ENCODE peak calls at places on chromosomes 4 and X, in four cellular contexts. One of them, this sample, is unnamed.

GRCh38 chrX:68504237-68504636 is 5.4 kb downstream of the YIPF6 start:
- DNase-seq in GM12891: no peak
- DNase-seq in K562: peak
- DNase-seq in HL-60: no peak
- DNase-seq in this sample: no peak

GRCh38 chr4:53646792-53647191 is 55.5 kb upstream of the LNX1 start:
- DNase-seq in GM12891: no peak
- DNase-seq in K562: no peak
- DNase-seq in HL-60: no peak
- DNase-seq in this sample: no peak

GRCh38 chr4:119130365-119131065 is 5.1 kb upstream of the MYOZ2 start:
- DNase-seq in GM12891: no peak
- DNase-seq in K562: no peak
- DNase-seq in HL-60: no peak
- DNase-seq in this sample: no peak

GRCh38 chr4:21136231-21136630 is 436.0 kb downstream of the PACRGL start:
- DNase-seq in GM12891: no peak
- DNase-seq in K562: no peak
- DNase-seq in HL-60: no peak
- DNase-seq in this sample: no peak

GRCh38 chrX:149762696-149763614 is 10.9 kb upstream of the HSFX1 start:
- DNase-seq in GM12891: no peak
- DNase-seq in K562: no peak
- DNase-seq in HL-60: no peak
- DNase-seq in this sample: no peak

GRCh38 chr4:59748433-59748832 is 1451.7 kb upstream of the ADGRL3 start:
- DNase-seq in GM12891: no peak
- DNase-seq in K562: no peak
- DNase-seq in HL-60: no peak
- DNase-seq in this sample: no peak

GRCh38 chr4:27089186-27089585 is 228.5 kb downstream of the STIM2 start:
- DNase-seq in GM12891: no peak
- DNase-seq in K562: no peak
- DNase-seq in HL-60: no peak
- DNase-seq in this sample: no peak

GRCh38 chrX:150680974-150681373 is 12.2 kb upstream of the MTMR1 start:
- DNase-seq in GM12891: no peak
- DNase-seq in K562: peak
- DNase-seq in HL-60: no peak
- DNase-seq in this sample: no peak

GRCh38 chr4:95129708-95130343 is 372.1 kb downstream of the BMPR1B start:
- DNase-seq in GM12891: no peak
- DNase-seq in K562: peak
- DNase-seq in HL-60: peak
- DNase-seq in this sample: no peak

GRCh38 chrX:2627272-2627867 is 63.7 kb upstream of the CD99 start:
- DNase-seq in GM12891: no peak
- DNase-seq in K562: peak
- DNase-seq in HL-60: peak
- DNase-seq in this sample: no peak

GRCh38 chr4:93908778-93909177 is 80.2 kb downstream of the ATOH1 start:
- DNase-seq in GM12891: no peak
- DNase-seq in K562: no peak
- DNase-seq in HL-60: no peak
- DNase-seq in this sample: no peak

GRCh38 chrX:261858-262390 is 19.3 kb upstream of the PLCXD1 start:
- DNase-seq in GM12891: no peak
- DNase-seq in K562: no peak
- DNase-seq in HL-60: no peak
- DNase-seq in this sample: no peak

GRCh38 chrX:9285342-9285771 is 179.5 kb upstream of the TBL1X start:
- DNase-seq in GM12891: no peak
- DNase-seq in K562: no peak
- DNase-seq in HL-60: no peak
- DNase-seq in this sample: no peak

GRCh38 chr4:147560632-147561031 is 56.6 kb upstream of the TMEM184C start:
- DNase-seq in GM12891: no peak
- DNase-seq in K562: no peak
- DNase-seq in HL-60: no peak
- DNase-seq in this sample: no peak

GRCh38 chr4:138259296-138259695 is 17.1 kb upstream of the SLC7A11 start:
- DNase-seq in GM12891: no peak
- DNase-seq in K562: no peak
- DNase-seq in HL-60: no peak
- DNase-seq in this sample: no peak

GRCh38 chr4:177108708-177109107 is 201.0 kb upstream of the NEIL3 start:
- DNase-seq in GM12891: no peak
- DNase-seq in K562: no peak
- DNase-seq in HL-60: no peak
- DNase-seq in this sample: no peak

GRCh38 chrX:21875013-21875412 is 19.2 kb downstream of the YY2 start:
- DNase-seq in GM12891: no peak
- DNase-seq in K562: no peak
- DNase-seq in HL-60: no peak
- DNase-seq in this sample: no peak

GRCh38 chrX:30283456-30284200 is 25.6 kb downstream of the NR0B1 start:
- DNase-seq in GM12891: no peak
- DNase-seq in K562: peak
- DNase-seq in HL-60: no peak
- DNase-seq in this sample: no peak
- TF ChIP-seq SPI1 in GM12891: no peak
- TF ChIP-seq SPI1 in K562: no peak
- TF ChIP-seq SPI1 in HL-60: no peak
- TF ChIP-seq SPI1 in this sample: no peak

GRCh38 chr4:121392426-121393086 is 11.7 kb upstream of the QRFPR start:
- DNase-seq in GM12891: no peak
- DNase-seq in K562: no peak
- DNase-seq in HL-60: no peak
- DNase-seq in this sample: no peak
- TF ChIP-seq SPI1 in GM12891: no peak
- TF ChIP-seq SPI1 in K562: no peak
- TF ChIP-seq SPI1 in HL-60: no peak
- TF ChIP-seq SPI1 in this sample: no peak

GRCh38 chr4:56681158-56681848 is at the start of gene HOPX:
- DNase-seq in GM12891: peak
- DNase-seq in K562: no peak
- DNase-seq in HL-60: peak
- DNase-seq in this sample: peak
- TF ChIP-seq SPI1 in GM12891: peak
- TF ChIP-seq SPI1 in K562: no peak
- TF ChIP-seq SPI1 in HL-60: peak
- TF ChIP-seq SPI1 in this sample: no peak

DNA sequence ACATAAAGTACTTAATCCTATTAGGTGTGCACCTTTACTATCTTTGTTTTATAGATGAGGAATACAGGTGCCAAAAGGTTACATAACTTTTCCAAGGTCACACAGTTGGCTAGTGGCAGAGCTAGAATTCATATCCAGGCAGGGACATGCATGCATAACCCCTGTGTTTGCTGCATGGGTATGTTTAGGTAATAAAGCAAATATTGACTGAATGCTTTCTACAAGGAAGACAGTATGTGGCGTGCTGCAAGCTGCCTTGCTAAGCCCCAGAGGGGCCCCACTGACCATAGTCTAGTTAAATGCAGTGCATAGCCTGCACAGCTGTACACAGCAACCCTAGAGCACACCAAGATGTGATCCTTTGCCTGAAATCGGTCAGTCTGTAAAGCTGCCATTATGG is 320.5 kb upstream of the IGFBP7 start:
- DNase-seq in GM12891: no peak
- DNase-seq in K562: no peak
- DNase-seq in HL-60: no peak
- DNase-seq in this sample: no peak
- TF ChIP-seq SPI1 in GM12891: no peak
- TF ChIP-seq SPI1 in K562: no peak
- TF ChIP-seq SPI1 in HL-60: no peak
- TF ChIP-seq SPI1 in this sample: no peak

GRCh38 chrX:43707812-43708548 is 51.9 kb downstream of the MAOA start:
- DNase-seq in GM12891: no peak
- DNase-seq in K562: no peak
- DNase-seq in HL-60: no peak
- DNase-seq in this sample: no peak
- TF ChIP-seq SPI1 in GM12891: no peak
- TF ChIP-seq SPI1 in K562: no peak
- TF ChIP-seq SPI1 in HL-60: no peak
- TF ChIP-seq SPI1 in this sample: no peak

DNA sequence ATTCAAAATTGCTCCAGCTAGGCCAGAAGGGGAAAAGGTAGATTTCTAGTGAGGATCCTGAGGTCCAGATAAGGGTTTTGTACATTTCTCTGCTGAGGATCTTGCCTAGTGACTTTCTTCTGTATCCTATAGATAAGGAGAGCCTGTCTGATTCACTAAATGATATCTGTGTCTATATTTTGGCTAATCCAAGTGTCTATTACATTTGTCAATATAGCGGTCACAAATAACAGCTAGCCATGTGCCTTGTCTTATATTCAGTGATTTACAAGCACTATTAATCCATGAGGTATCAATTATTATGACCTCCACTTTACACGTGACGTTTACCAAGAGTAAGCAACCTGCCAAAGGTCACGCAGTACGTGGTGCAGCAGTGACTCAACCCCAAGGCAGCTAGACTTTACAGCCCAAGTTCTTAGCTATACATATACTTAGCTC is 41.6 kb downstream of the TMEM165 start:
- DNase-seq in GM12891: no peak
- DNase-seq in K562: peak
- DNase-seq in HL-60: no peak
- DNase-seq in this sample: no peak
- TF ChIP-seq SPI1 in GM12891: no peak
- TF ChIP-seq SPI1 in K562: no peak
- TF ChIP-seq SPI1 in HL-60: no peak
- TF ChIP-seq SPI1 in this sample: no peak

GRCh38 chr4:140296871-140297570 is 76.4 kb upstream of the SCOC start:
- DNase-seq in GM12891: no peak
- DNase-seq in K562: peak
- DNase-seq in HL-60: no peak
- DNase-seq in this sample: no peak

GRCh38 chr4:140291259-140291658 is 82.2 kb upstream of the SCOC start:
- DNase-seq in GM12891: no peak
- DNase-seq in K562: no peak
- DNase-seq in HL-60: no peak
- DNase-seq in this sample: no peak

GRCh38 chr4:140298001-140298400 is 75.4 kb upstream of the SCOC start:
- DNase-seq in GM12891: no peak
- DNase-seq in K562: no peak
- DNase-seq in HL-60: no peak
- DNase-seq in this sample: no peak

GRCh38 chr4:140296335-140296753 is 77.1 kb upstream of the SCOC start:
- DNase-seq in GM12891: no peak
- DNase-seq in K562: no peak
- DNase-seq in HL-60: no peak
- DNase-seq in this sample: no peak

DNA sequence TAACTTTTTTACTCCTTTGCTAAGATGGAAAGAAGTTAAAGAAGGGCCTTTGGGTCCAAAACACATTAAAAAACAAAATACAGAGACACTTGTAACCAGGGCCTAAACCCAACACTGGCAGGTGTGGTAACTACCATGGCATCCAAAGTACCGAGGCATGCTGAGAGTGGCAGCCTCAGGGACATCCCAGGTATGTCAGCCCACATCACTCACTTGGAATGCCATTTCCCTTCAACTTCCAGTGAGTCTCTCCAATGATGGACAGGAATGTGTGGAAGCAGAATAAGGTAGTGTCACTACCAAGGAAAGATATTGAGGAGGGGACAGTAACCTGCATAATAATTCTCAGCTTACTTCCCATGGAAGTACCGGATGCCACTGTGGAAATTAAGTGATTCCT is 79.5 kb upstream of the SCOC start:
- DNase-seq in GM12891: no peak
- DNase-seq in K562: no peak
- DNase-seq in HL-60: no peak
- DNase-seq in this sample: no peak
- TF ChIP-seq SPI1 in GM12891: no peak
- TF ChIP-seq SPI1 in K562: no peak
- TF ChIP-seq SPI1 in HL-60: no peak
- TF ChIP-seq SPI1 in this sample: no peak

DNA sequence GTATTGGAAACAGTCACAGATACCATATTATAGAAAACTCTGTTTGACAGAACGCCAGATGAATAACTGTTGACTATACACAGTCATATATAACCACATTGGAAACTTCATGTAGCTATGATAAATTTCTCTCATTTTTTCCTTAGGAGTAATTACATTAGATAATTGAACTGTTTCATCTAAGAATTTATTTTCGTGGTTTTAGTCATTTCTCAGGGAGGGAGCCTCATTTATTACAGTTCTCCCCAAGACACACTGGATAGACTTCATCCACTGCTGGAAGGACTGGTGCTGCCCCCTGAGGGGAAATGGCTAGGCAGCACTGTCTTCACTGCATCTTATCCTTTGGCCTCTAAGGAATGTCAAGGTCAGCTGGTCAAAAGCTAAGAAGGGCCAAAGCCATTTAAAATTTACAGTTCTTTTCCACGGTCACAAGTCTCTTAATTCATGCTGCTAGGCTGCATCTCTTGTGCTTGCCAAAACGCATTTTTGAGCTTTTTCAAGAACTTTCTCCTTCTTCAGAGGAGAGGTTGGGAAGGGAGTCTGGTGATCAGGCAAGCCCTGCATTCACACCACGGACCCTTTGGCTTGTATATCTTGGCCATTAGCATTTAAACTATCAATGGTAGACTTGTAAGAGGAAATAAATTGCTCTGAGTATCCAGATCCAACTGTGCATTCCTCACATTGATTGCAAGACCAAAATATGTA is 145.1 kb downstream of the CBR4 start:
- DNase-seq in GM12891: no peak
- DNase-seq in K562: peak
- DNase-seq in HL-60: no peak
- DNase-seq in this sample: no peak
- TF ChIP-seq SPI1 in GM12891: no peak
- TF ChIP-seq SPI1 in K562: no peak
- TF ChIP-seq SPI1 in HL-60: no peak
- TF ChIP-seq SPI1 in this sample: no peak

GRCh38 chrX:55007633-55008032 is 7.5 kb downstream of the APEX2 start:
- DNase-seq in GM12891: no peak
- DNase-seq in K562: no peak
- DNase-seq in HL-60: no peak
- DNase-seq in this sample: no peak
- TF ChIP-seq SPI1 in GM12891: no peak
- TF ChIP-seq SPI1 in K562: no peak
- TF ChIP-seq SPI1 in HL-60: no peak
- TF ChIP-seq SPI1 in this sample: no peak

GRCh38 chr4:153018716-153019115 is 82.6 kb downstream of the FHDC1 start:
- DNase-seq in GM12891: no peak
- DNase-seq in K562: no peak
- DNase-seq in HL-60: no peak
- DNase-seq in this sample: no peak

GRCh38 chr4:153022233-153022632 is 86.1 kb downstream of the FHDC1 start:
- DNase-seq in GM12891: no peak
- DNase-seq in K562: no peak
- DNase-seq in HL-60: no peak
- DNase-seq in this sample: no peak

GRCh38 chr4:153018031-153018430 is 81.9 kb downstream of the FHDC1 start:
- DNase-seq in GM12891: no peak
- DNase-seq in K562: no peak
- DNase-seq in HL-60: no peak
- DNase-seq in this sample: no peak

GRCh38 chr4:153019906-153020305 is 83.8 kb downstream of the FHDC1 start:
- DNase-seq in GM12891: no peak
- DNase-seq in K562: no peak
- DNase-seq in HL-60: no peak
- DNase-seq in this sample: no peak

GRCh38 chr4:153020460-153020859 is 84.3 kb downstream of the FHDC1 start:
- DNase-seq in GM12891: no peak
- DNase-seq in K562: no peak
- DNase-seq in HL-60: peak
- DNase-seq in this sample: no peak
- TF ChIP-seq SPI1 in GM12891: no peak
- TF ChIP-seq SPI1 in K562: no peak
- TF ChIP-seq SPI1 in HL-60: no peak
- TF ChIP-seq SPI1 in this sample: no peak